ENCODE peak calls at places on chromosomes 2 and 18, in five cellular contexts. B is LNCaP clone FGC, J is GM23338, X is heart left ventricle, F is progenitor cell of endocrine pancreas. Y is an unnamed sample.
A peak's percentile ranks its signal among the peaks of the same experiment; 100 is the strongest.

GRCh38 chr18:57437433-57437781 is 2.2 kb downstream of the ONECUT2 start:
- DNase-seq in J (peak; percentile 58), F (peak; percentile 16), X (no peak), B (no peak), Y (peak; percentile 18)

GRCh38 chr2:227939271-227940027 is 68.0 kb downstream of the DAW1 start:
- DNase-seq in J (peak; percentile 75), X (no peak), B (peak; percentile 6), F (no peak), Y (peak; percentile 24)

GRCh38 chr2:233853353-233853752 is 982 bp downstream of the HJURP start:
- DNase-seq in F (no peak), J (no peak), B (no peak), X (no peak), Y (no peak)

GRCh38 chr18:35732652-35733051 is 151.1 kb downstream of the GALNT1 start:
- DNase-seq in J (no peak), X (peak; percentile 52), B (no peak), F (no peak), Y (no peak)

GRCh38 chr2:215654177-215654850 is 218.4 kb upstream of the FN1 start:
- DNase-seq in X (no peak), F (no peak), J (no peak), B (peak; percentile 1), Y (no peak)

GRCh38 chr2:42917374-42918017 is 125.1 kb upstream of the HAAO start:
- DNase-seq in J (no peak), X (peak; percentile 73), B (no peak), F (no peak), Y (no peak)

GRCh38 chr2:34570266-34570872 is 971.3 kb upstream of the FAM98A start:
- DNase-seq in F (no peak), B (peak; percentile 14), X (no peak), J (peak; percentile 53), Y (peak; percentile 2)

GRCh38 chr2:160338891-160339290 is 138.8 kb upstream of the ITGB6 start:
- DNase-seq in X (peak; percentile 58), B (no peak), J (no peak), F (no peak), Y (no peak)

GRCh38 chr2:240643093-240643810 is 18.0 kb downstream of the GPR35 start:
- DNase-seq in B (no peak), X (no peak), F (no peak), J (no peak), Y (no peak)

GRCh38 chr2:36069083-36069482 is 286.5 kb upstream of the CRIM1 start:
- DNase-seq in B (no peak), F (no peak), X (no peak), J (no peak), Y (no peak)

GRCh38 chr2:138491495-138491862 is 10.1 kb upstream of the SPOPL start:
- DNase-seq in B (no peak), X (no peak), J (no peak), F (no peak), Y (no peak)

GRCh38 chr2:102442967-102443828 is 20.2 kb downstream of the IL18RAP start:
- DNase-seq in J (peak; percentile 68), X (no peak), B (no peak), F (no peak), Y (peak; percentile 13)

GRCh38 chr2:30361751-30362394 is 85.2 kb upstream of the LCLAT1 start:
- DNase-seq in X (no peak), J (no peak), B (no peak), F (no peak), Y (no peak)

GRCh38 chr2:118913805-118914645 is 28.0 kb upstream of the MARCO start:
- DNase-seq in B (no peak), J (no peak), X (no peak), F (no peak), Y (no peak)

GRCh38 chr2:12265646-12266045 is 451.1 kb upstream of the TRIB2 start:
- DNase-seq in F (no peak), J (no peak), X (no peak), B (no peak), Y (no peak)

GRCh38 chr2:216539791-216540241 is 41.2 kb downstream of the RPL37A start:
- DNase-seq in X (peak; percentile 76), F (no peak), B (peak; percentile 50), J (no peak), Y (no peak)

GRCh38 chr2:200985806-200986205 is 22.3 kb upstream of the ORC2 start:
- DNase-seq in B (no peak), X (no peak), F (no peak), J (no peak), Y (no peak)

GRCh38 chr2:215430528-215431187 is 5.2 kb downstream of the FN1 start:
- DNase-seq in B (no peak), X (no peak), F (no peak), J (no peak), Y (no peak)

GRCh38 chr18:66728951-66729350 is 125.1 kb upstream of the CDH19 start:
- DNase-seq in X (peak; percentile 39), J (no peak), B (no peak), F (no peak), Y (no peak)

GRCh38 chr2:181114021-181114420 is 133.6 kb downstream of the UBE2E3 start:
- DNase-seq in X (no peak), F (no peak), B (no peak), J (no peak), Y (no peak)

GRCh38 chr2:130834091-130834922 is 2.4 kb upstream of the ARHGEF4 start:
- DNase-seq in X (no peak), F (no peak), J (no peak), B (no peak), Y (no peak)

GRCh38 chr2:135882415-135882814 is 6.2 kb upstream of the MCM6 start:
- DNase-seq in F (no peak), B (no peak), J (no peak), X (no peak), Y (no peak)

GRCh38 chr2:63642941-63643340 is 54.2 kb downstream of the MDH1 start:
- DNase-seq in F (no peak), B (no peak), J (no peak), X (no peak), Y (no peak)
- TF ChIP-seq CTCF in F (no peak), B (no peak), J (no peak), X (no peak), Y (no peak)

GRCh38 chr2:112958428-112959108 is 19.2 kb upstream of the IL36G start:
- DNase-seq in F (no peak), J (peak; percentile 76), X (no peak), B (peak; percentile 52), Y (peak; percentile 17)
- TF ChIP-seq CTCF in F (peak; percentile 78), J (peak; percentile 84), X (peak; percentile 74), B (peak; percentile 74), Y (peak; percentile 85)

GRCh38 chr2:57880446-57880845 is 166.2 kb upstream of the VRK2 start:
- DNase-seq in J (no peak), B (no peak), F (no peak), X (no peak), Y (no peak)
- TF ChIP-seq CTCF in J (no peak), B (no peak), F (no peak), X (no peak), Y (no peak)

GRCh38 chr2:101349893-101350662 is 37.2 kb downstream of the CREG2 start:
- DNase-seq in B (no peak), J (no peak), X (no peak), F (no peak), Y (no peak)
- TF ChIP-seq CTCF in B (no peak), J (peak; percentile 28), X (peak; percentile 21), F (peak; percentile 28), Y (peak; percentile 31)

DNA sequence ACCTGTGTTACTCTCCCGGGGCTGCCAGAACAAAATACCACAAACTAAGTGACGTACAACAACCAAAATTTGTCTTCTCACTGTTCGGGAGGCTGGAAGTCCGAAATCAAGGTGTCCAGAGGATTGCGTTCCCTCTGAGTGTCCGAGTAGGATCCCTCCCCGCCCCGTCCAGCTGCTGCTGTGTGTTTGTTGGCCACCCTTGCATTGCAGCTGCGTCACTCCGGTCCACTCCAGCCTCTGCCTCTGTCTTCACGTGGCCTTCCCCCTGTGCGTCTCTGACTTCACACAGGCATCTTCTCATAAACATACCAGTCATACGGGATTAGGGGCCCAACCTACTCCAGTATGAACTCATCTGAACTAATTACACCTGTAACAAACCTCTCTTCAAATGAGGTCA is 251.8 kb upstream of the SMIM21 start:
- DNase-seq in X (peak; percentile 88), J (no peak), B (no peak), F (no peak), Y (no peak)
- TF ChIP-seq CTCF in X (no peak), J (no peak), B (no peak), F (no peak), Y (no peak)

DNA sequence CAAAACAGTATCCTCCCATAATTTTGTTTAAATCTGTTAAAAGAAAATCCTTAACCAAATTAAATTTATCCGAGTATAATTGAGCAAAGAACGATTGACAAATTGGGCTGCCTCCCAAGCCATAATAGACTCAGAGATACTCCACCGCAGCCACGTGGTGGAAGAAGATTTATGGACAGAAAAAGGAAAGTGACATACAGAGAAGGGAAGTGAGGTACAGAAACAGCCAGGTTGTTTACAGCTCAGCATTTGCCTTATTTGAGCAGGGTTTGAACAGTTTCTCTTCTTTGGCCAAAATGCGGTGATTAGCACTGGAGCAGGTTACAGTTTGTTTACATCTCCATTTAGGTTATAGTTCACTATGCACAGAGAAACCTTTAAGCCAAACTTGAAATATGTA is 60.8 kb downstream of the KYNU start:
- DNase-seq in J (no peak), X (no peak), F (no peak), B (no peak), Y (no peak)
- TF ChIP-seq CTCF in J (no peak), X (no peak), F (no peak), B (no peak), Y (no peak)

GRCh38 chr18:65206551-65207260 is 544.1 kb upstream of the CDH7 start:
- DNase-seq in J (peak; percentile 48), F (no peak), X (no peak), B (no peak), Y (no peak)
- TF ChIP-seq CTCF in J (peak; percentile 52), F (peak; percentile 49), X (no peak), B (peak; percentile 78), Y (peak; percentile 40)

GRCh38 chr2:128169094-128169493 is 78.1 kb downstream of the UGGT1 start:
- DNase-seq in X (no peak), J (no peak), F (no peak), B (no peak), Y (no peak)

GRCh38 chr2:128170776-128171175 is 79.8 kb downstream of the UGGT1 start:
- DNase-seq in B (no peak), F (no peak), X (no peak), J (no peak), Y (no peak)

GRCh38 chr2:128169497-128169896 is 78.5 kb downstream of the UGGT1 start:
- DNase-seq in B (no peak), J (no peak), X (no peak), F (no peak), Y (no peak)

GRCh38 chr2:128169933-128170709 is 79.1 kb downstream of the UGGT1 start:
- DNase-seq in J (no peak), X (no peak), F (no peak), B (no peak), Y (no peak)

GRCh38 chr2:128172191-128172590 is 81.2 kb downstream of the UGGT1 start:
- DNase-seq in B (no peak), J (peak; percentile 37), F (no peak), X (no peak), Y (no peak)
- TF ChIP-seq CTCF in B (peak; percentile 53), J (peak; percentile 52), F (peak; percentile 28), X (peak; percentile 31), Y (peak; percentile 58)

GRCh38 chr2:46780801-46781445 is 134.7 kb downstream of the MCFD2 start:
- DNase-seq in B (no peak), J (peak; percentile 86), X (peak; percentile 73), F (peak; percentile 21), Y (peak; percentile 11)
- TF ChIP-seq CTCF in B (no peak), J (peak; percentile 61), X (peak; percentile 47), F (peak; percentile 48), Y (no peak)